ENCODE peak calls at places on chromosomes 5 and 9, in five cellular contexts. E is caudate nucleus, I is hippocampal formation, F is NCI-H1092, B is A172. A is an unnamed sample.

GRCh38 chr9:96523429-96523828 is 73.5 kb downstream of the HABP4 start:
- DNase-seq in E (no peak), B (no peak), I (no peak), F (no peak), A (no peak)

GRCh38 chr9:33498387-33498786 is 24.7 kb upstream of the NOL6 start:
- DNase-seq in B (peak; percentile 14), E (no peak), I (no peak), F (no peak), A (no peak)

GRCh38 chr5:11046160-11046559 is 285.1 kb upstream of the DAP start:
- DNase-seq in B (no peak), F (no peak), I (peak; percentile 20), E (no peak), A (no peak)

GRCh38 chr9:115144706-115145105 is 26.7 kb upstream of the TNC start:
- DNase-seq in I (no peak), B (no peak), F (no peak), E (no peak), A (no peak)

GRCh38 chr5:149785341-149785740 is 55.2 kb downstream of the PPARGC1B start:
- DNase-seq in B (no peak), I (no peak), F (no peak), E (no peak), A (no peak)

GRCh38 chr9:120610975-120611689 is 31.2 kb upstream of the CDK5RAP2 start:
- DNase-seq in I (no peak), E (no peak), B (peak; percentile 19), F (no peak), A (no peak)

GRCh38 chr5:68339921-68340321 is 124.4 kb downstream of the PIK3R1 start:
- DNase-seq in E (no peak), B (no peak), I (no peak), F (no peak), A (no peak)

GRCh38 chr5:78799254-78800017 is 150.9 kb upstream of the LHFPL2 start:
- DNase-seq in B (peak; percentile 64), I (no peak), F (no peak), E (no peak), A (no peak)

GRCh38 chr9:126508171-126508591 is 105.5 kb upstream of the LMX1B start:
- DNase-seq in B (no peak), F (no peak), E (no peak), I (no peak), A (no peak)

GRCh38 chr9:22098636-22099332 is 89.7 kb upstream of the CDKN2B start:
- DNase-seq in F (no peak), I (no peak), B (no peak), E (no peak), A (no peak)

GRCh38 chr5:136766456-136766855 is 401.1 kb upstream of the TRPC7 start:
- DNase-seq in B (peak; percentile 77), I (no peak), F (no peak), E (no peak), A (no peak)

GRCh38 chr9:6078382-6079105 is 63.1 kb upstream of the RANBP6 start:
- DNase-seq in I (no peak), F (no peak), B (no peak), E (no peak), A (no peak)

GRCh38 chr9:96655198-96655851 is at the start of gene PRXL2C:
- DNase-seq in I (peak; percentile 75), B (peak; percentile 67), E (peak; percentile 38), F (peak; percentile 39), A (peak; percentile 72)

GRCh38 chr5:174609116-174609515 is 115.3 kb upstream of the MSX2 start:
- DNase-seq in F (no peak), E (no peak), I (no peak), B (peak; percentile 89), A (no peak)

GRCh38 chr5:72283358-72283757 is 36.7 kb downstream of the MRPS27 start:
- DNase-seq in B (no peak), F (no peak), E (no peak), I (no peak), A (no peak)

GRCh38 chr9:136297766-136298735 is 5.8 kb downstream of the CCDC187 start:
- DNase-seq in B (no peak), I (no peak), E (no peak), F (no peak), A (no peak)

GRCh38 chr9:71683598-71684235 is 84.6 kb downstream of the CEMIP2 start:
- DNase-seq in F (no peak), E (no peak), B (peak; percentile 74), I (peak; percentile 10), A (no peak)

GRCh38 chr5:157193699-157194424 is 13.2 kb downstream of the ITK start:
- DNase-seq in E (no peak), B (no peak), F (no peak), I (no peak), A (no peak)

GRCh38 chr5:38468202-38468656 is 88.2 kb downstream of the LIFR start:
- DNase-seq in F (no peak), I (no peak), E (no peak), B (peak; percentile 98), A (no peak)

GRCh38 chr9:90005388-90005787 is 400.6 kb downstream of the GADD45G start:
- DNase-seq in B (no peak), F (no peak), I (no peak), E (no peak), A (no peak)

GRCh38 chr5:151141535-151141934 is 16.0 kb downstream of the ANXA6 start:
- DNase-seq in E (no peak), I (no peak), F (no peak), B (peak; percentile 50), A (peak; percentile 77)

A was measured in stimulated activated naive CD8-positive, alpha-beta T cell treated with anti-CD3 and anti-CD28 coated beads, Interleukin-15, amount 100 ng/mL, for 72 hours.